ENCODE peak calls at places on chromosomes 3 and 15, in four cellular contexts. T, V, I and P are unnamed samples.

GRCh38 chr15:100383302-100384107 is 41.7 kb upstream of the ADAMTS17 start:
- DNase-seq in V (peak; percentile 39), I (peak; percentile 41), T (no peak), P (no peak)

GRCh38 chr3:67630666-67631362 is 23.6 kb downstream of the SUCLG2 start:
- DNase-seq in I (no peak), V (no peak), T (no peak), P (no peak)

GRCh38 chr3:196144383-196145105 is 62.7 kb upstream of the TFRC start:
- DNase-seq in I (no peak), V (no peak), T (no peak), P (no peak)

GRCh38 chr3:161415506-161416231 is 44.4 kb upstream of the SPTSSB start:
- DNase-seq in T (no peak), I (no peak), V (no peak), P (no peak)

GRCh38 chr3:116005404-116005803 is 382.1 kb downstream of the GAP43 start:
- DNase-seq in V (no peak), I (no peak), T (no peak), P (no peak)

GRCh38 chr3:38978729-38979128 is 73.0 kb downstream of the SCN11A start:
- DNase-seq in V (no peak), T (no peak), I (no peak), P (no peak)

GRCh38 chr3:25191703-25192102 is 236.4 kb upstream of the RARB start:
- DNase-seq in V (no peak), I (no peak), T (no peak), P (no peak)

GRCh38 chr15:60548101-60548500 is 69.2 kb upstream of the ICE2 start:
- DNase-seq in V (no peak), T (peak; percentile 85), I (no peak), P (no peak)

GRCh38 chr15:81195339-81195864 is 1.3 kb upstream of the IL16 start:
- DNase-seq in I (no peak), V (no peak), T (no peak), P (no peak)

GRCh38 chr15:35630985-35631384 is 85.0 kb upstream of the DPH6 start:
- DNase-seq in V (no peak), I (no peak), T (no peak), P (no peak)

GRCh38 chr15:48693474-48693873 is 48.0 kb upstream of the FBN1 start:
- DNase-seq in T (no peak), I (no peak), V (no peak), P (no peak)

GRCh38 chr15:89556413-89557262 is 18.6 kb upstream of the TICRR start:
- DNase-seq in V (peak; percentile 72), T (no peak), I (peak; percentile 62), P (peak; percentile 66)

GRCh38 chr15:47331796-47332480 is 385.4 kb upstream of the SEMA6D start:
- DNase-seq in I (no peak), T (no peak), V (no peak), P (no peak)

GRCh38 chr3:20935791-20936190 is 749.8 kb upstream of the SGO1 start:
- DNase-seq in V (no peak), I (no peak), T (no peak), P (no peak)

GRCh38 chr3:11764931-11765363 is 81.7 kb downstream of the TAMM41 start:
- DNase-seq in V (no peak), T (no peak), I (no peak), P (no peak)

GRCh38 chr3:63400259-63400860 is 122.3 kb downstream of the SYNPR start:
- DNase-seq in T (no peak), V (no peak), I (no peak), P (no peak)

GRCh38 chr3:111851511-111851954 is 7.5 kb upstream of the PHLDB2 start:
- DNase-seq in T (no peak), I (no peak), V (no peak), P (no peak)

GRCh38 chr3:12004741-12005513 is 739 bp downstream of the SYN2 start:
- DNase-seq in T (no peak), V (no peak), I (no peak), P (no peak)

GRCh38 chr15:63052961-63053698 is 10.6 kb downstream of the TPM1 start:
- DNase-seq in V (no peak), T (no peak), I (peak; percentile 84), P (no peak)

GRCh38 chr3:61990618-61991017 is 382.7 kb downstream of the FEZF2 start:
- DNase-seq in I (no peak), T (no peak), V (no peak), P (no peak)

GRCh38 chr15:39788800-39789565 is 6.3 kb upstream of the FSIP1 start:
- DNase-seq in V (no peak), I (no peak), T (no peak), P (no peak)

GRCh38 chr3:59522550-59522949 is 472.7 kb upstream of the CFAP20DC start:
- DNase-seq in V (no peak), I (no peak), T (no peak), P (no peak)

GRCh38 chr15:85642054-85642692 is 152.6 kb downstream of the KLHL25 start:
- DNase-seq in V (no peak), T (no peak), I (no peak), P (no peak)

GRCh38 chr15:67125589-67126502 is 60.4 kb downstream of the SMAD3 start:
- DNase-seq in I (no peak), T (no peak), V (peak; percentile 93), P (peak; percentile 81)

GRCh38 chr3:155640098-155640497 is 104.8 kb downstream of the PLCH1 start:
- DNase-seq in I (no peak), T (no peak), V (no peak), P (no peak)
- TF ChIP-seq CHD4 in I (no peak), T (no peak), V (no peak), P (no peak)

DNA sequence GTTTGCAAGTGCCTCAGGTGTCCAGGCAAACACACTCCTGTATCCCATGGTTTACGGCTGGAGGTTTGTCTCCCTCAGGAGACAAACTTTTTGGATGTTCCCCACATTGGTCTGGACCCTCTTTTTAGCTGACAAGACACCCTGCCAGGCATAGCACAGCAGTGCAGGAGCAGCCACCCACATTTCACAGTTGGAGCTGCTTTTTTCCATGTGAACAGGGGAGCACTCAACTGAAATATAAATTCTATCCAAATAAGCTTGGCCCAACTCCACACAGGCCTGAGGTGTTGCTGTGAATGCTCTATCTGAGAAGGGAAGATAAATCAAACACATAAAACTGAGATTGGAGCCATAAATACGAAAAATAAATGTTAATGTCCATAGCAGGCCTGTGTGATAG is 501.3 kb upstream of the IL12A start:
- DNase-seq in T (no peak), I (no peak), V (no peak), P (no peak)
- TF ChIP-seq CHD4 in T (no peak), I (no peak), V (no peak), P (no peak)

GRCh38 chr3:56725175-56725574 is 42.1 kb upstream of the TASOR start:
- DNase-seq in I (no peak), T (peak; percentile 87), V (no peak), P (no peak)
- TF ChIP-seq CHD4 in I (no peak), T (no peak), V (no peak), P (no peak)

GRCh38 chr3:138455801-138456716 is 21.6 kb downstream of the ESYT3 start:
- DNase-seq in V (no peak), I (no peak), T (no peak), P (no peak)
- TF ChIP-seq CHD4 in V (no peak), I (no peak), T (no peak), P (no peak)

GRCh38 chr15:26157081-26157480 is 294.0 kb upstream of the ATP10A start:
- DNase-seq in V (no peak), T (no peak), I (no peak), P (no peak)
- TF ChIP-seq CHD4 in V (no peak), T (no peak), I (no peak), P (no peak)

DNA sequence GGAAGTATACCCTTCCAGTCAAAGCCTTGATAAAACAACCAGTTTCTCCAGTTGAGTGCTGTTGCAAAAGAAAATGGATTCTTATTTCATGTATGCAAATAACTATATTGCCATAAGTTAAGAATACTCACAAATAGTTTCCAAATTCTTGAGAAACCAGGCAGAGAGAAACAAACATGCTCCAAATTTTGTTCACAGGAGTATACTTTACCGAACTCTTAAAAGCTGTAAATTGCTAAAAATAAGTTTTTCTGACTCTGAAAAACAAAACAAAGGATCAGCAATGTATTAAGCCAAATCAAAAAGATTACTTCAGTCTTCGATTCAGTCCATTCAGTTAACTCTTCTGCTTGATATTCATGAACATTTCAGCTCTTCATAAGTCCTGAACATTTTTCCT is 646.5 kb downstream of the MCTP2 start:
- DNase-seq in T (no peak), I (no peak), V (no peak), P (no peak)
- TF ChIP-seq CHD4 in T (no peak), I (no peak), V (no peak), P (no peak)